ENCODE peak calls at places on chromosomes 3 and 15, in seven cellular contexts. V is DMS153, A is GM03348, L is T-helper 1 cell, D is foreskin fibroblast, K is endothelial cell, H is NCI-H2081. E is an unnamed sample.
A peak's percentile ranks its signal among the peaks of the same experiment; 100 is the strongest.

GRCh38 chr3:127286571-127287140 is 1.2 kb downstream of the PRR20G start:
- DNase-seq in A (peak; percentile 21), D (no peak), K (no peak), L (no peak), H (no peak), V (no peak), E (no peak)

GRCh38 chr15:67946701-67947100 is 106.9 kb upstream of the RNU6-1 start:
- DNase-seq in H (no peak), A (no peak), K (no peak), D (no peak), V (no peak), L (no peak), E (no peak)

GRCh38 chr3:63968612-63969350 is 54.5 kb downstream of the PSMD6 start:
- DNase-seq in V (no peak), L (no peak), H (no peak), K (no peak), A (peak; percentile 17), D (peak; percentile 39), E (no peak)

GRCh38 chr3:52403271-52403841 is 41.5 kb downstream of the SEMA3G start:
- DNase-seq in H (no peak), L (no peak), A (no peak), K (no peak), V (no peak), D (no peak), E (no peak)

GRCh38 chr3:8767181-8767666 is 2.2 kb downstream of the OXTR start:
- DNase-seq in H (no peak), A (no peak), L (no peak), V (no peak), D (no peak), K (no peak), E (no peak)

GRCh38 chr3:52149726-52150125 is 4.5 kb downstream of the POC1A start:
- DNase-seq in V (no peak), A (no peak), L (no peak), H (no peak), D (no peak), K (no peak), E (no peak)

GRCh38 chr3:182027366-182027765 is 315.6 kb downstream of the SOX2 start:
- DNase-seq in K (no peak), D (no peak), V (no peak), A (no peak), L (no peak), H (no peak), E (no peak)

GRCh38 chr3:161371441-161372320 is at the start of gene SPTSSB:
- DNase-seq in V (peak; percentile 13), L (peak; percentile 23), K (peak; percentile 56), H (peak; percentile 59), A (peak; percentile 41), D (peak; percentile 71), E (peak; percentile 75)

GRCh38 chr3:2141482-2141881 is 42.8 kb downstream of the CNTN4 start:
- DNase-seq in D (no peak), H (no peak), L (no peak), A (no peak), K (no peak), V (no peak), E (no peak)

GRCh38 chr3:44478055-44478468 is 592 bp upstream of the ZNF445 start:
- DNase-seq in D (no peak), H (no peak), K (no peak), L (no peak), V (no peak), A (no peak), E (no peak)

GRCh38 chr3:195086885-195087284 is 184.1 kb downstream of the XXYLT1 start:
- DNase-seq in A (no peak), D (no peak), L (no peak), K (no peak), V (no peak), H (no peak), E (no peak)